ENCODE peak calls at places on chromosome 22, in five cellular contexts. W is fibroblast of lung, A is mammary epithelial cell, O is K562, Z is thoracic aorta. R is an unnamed sample. For H3K27me3, the result is how much of the 10 kb centered on the place peaks cover.

GRCh38 chr22:30185129-30185528 is 61.4 kb downstream of the LIF start:
- DNase-seq in A (no peak), W (no peak), Z (no peak), O (no peak), R (no peak)

GRCh38 chr22:18157714-18158028 is 7.7 kb downstream of the USP18 start:
- DNase-seq in O (no peak), W (no peak), A (no peak), Z (no peak), R (no peak)

GRCh38 chr22:42451499-42452145 is 19.4 kb upstream of the NFAM1 start:
- DNase-seq in W (no peak), A (no peak), O (no peak), Z (no peak), R (no peak)

GRCh38 chr22:36184433-36185035 is 17.1 kb downstream of the APOL4 start:
- DNase-seq in Z (no peak), A (no peak), W (peak), O (no peak), R (no peak)

GRCh38 chr22:37746366-37747089 is 49.7 kb downstream of the TRIOBP start:
- DNase-seq in O (peak), Z (no peak), A (peak), W (no peak), R (no peak)

GRCh38 chr22:36730176-36730858 is 26.8 kb upstream of the CACNG2 start:
- DNase-seq in Z (no peak), A (no peak), O (no peak), W (no peak), R (no peak)

GRCh38 chr22:35380537-35381423 is at the start of gene HMOX1:
- DNase-seq in A (peak), W (peak), O (no peak), Z (peak), R (peak)

GRCh38 chr22:50504245-50505211 is 3.0 kb downstream of the LMF2 start:
- DNase-seq in A (peak), O (no peak), Z (no peak), W (no peak), R (peak)

GRCh38 chr22:41568811-41569210 is 8.0 kb downstream of the CSDC2 start:
- DNase-seq in A (no peak), O (no peak), Z (no peak), W (no peak), R (no peak)

GRCh38 chr22:30872282-30873041 is 96.1 kb downstream of the MORC2 start:
- DNase-seq in Z (no peak), W (no peak), A (no peak), O (peak), R (no peak)

GRCh38 chr22:42180349-42180842 is 49.8 kb upstream of the CYP2D6 start:
- DNase-seq in W (peak), Z (no peak), O (peak), A (no peak), R (peak)

GRCh38 chr22:17952273-17952801 is 72.0 kb downstream of the MICAL3 start:
- DNase-seq in Z (no peak), O (no peak), A (no peak), W (no peak), R (no peak)

GRCh38 chr22:42794551-42795510 is 62.2 kb downstream of the ARFGAP3 start:
- DNase-seq in Z (no peak), O (no peak), W (no peak), A (no peak), R (no peak)

GRCh38 chr22:49014227-49015201 is 813.2 kb downstream of the BRD1 start:
- DNase-seq in O (no peak), W (no peak), A (no peak), Z (no peak), R (no peak)

GRCh38 chr22:42820075-42820763 is 36.9 kb downstream of the ARFGAP3 start:
- DNase-seq in O (peak), A (peak), W (peak), Z (no peak), R (peak)

GRCh38 chr22:42768385-42769035 is 47.8 kb upstream of the A4GALT start:
- DNase-seq in Z (no peak), A (peak), W (no peak), O (peak), R (peak)

GRCh38 chr22:40922484-40923303 is 28.5 kb upstream of the RBX1 start:
- DNase-seq in W (peak), O (peak), A (peak), Z (no peak), R (peak)

GRCh38 chr22:39574779-39575551 is 4.4 kb downstream of the CACNA1I start:
- DNase-seq in Z (no peak), O (peak), A (peak), W (peak), R (peak)

GRCh38 chr22:46612904-46613605 is 7.1 kb upstream of the GRAMD4 start:
- DNase-seq in Z (no peak), W (no peak), A (no peak), O (no peak), R (no peak)

GRCh38 chr22:24230911-24231656 is 13.8 kb downstream of the GGT5 start:
- DNase-seq in Z (no peak), W (no peak), A (no peak), O (peak), R (peak)

GRCh38 chr22:41048791-41049717 is 43.3 kb upstream of the EP300 start:
- DNase-seq in A (peak), W (peak), O (peak), Z (peak), R (peak)

GRCh38 chr22:40324468-40325305 is 21.6 kb upstream of the ADSL start:
- DNase-seq in W (no peak), O (no peak), A (no peak), Z (no peak), R (no peak)

GRCh38 chr22:33908201-33909074 is 11.8 kb downstream of the LARGE1 start:
- DNase-seq in O (no peak), A (no peak), W (no peak), Z (no peak), R (no peak)

GRCh38 chr22:49933236-49933921 is 14.9 kb downstream of the CRELD2 start:
- DNase-seq in Z (no peak), A (no peak), O (no peak), W (no peak), R (peak)

GRCh38 chr22:48594016-48594756 is 1233.5 kb downstream of the BRD1 start:
- DNase-seq in Z (no peak), O (no peak), W (no peak), A (no peak), R (no peak)

GRCh38 chr22:42229455-42230149 is 40.9 kb downstream of the TCF20 start:
- DNase-seq in W (peak), O (no peak), Z (no peak), A (peak), R (no peak)

GRCh38 chr22:39117585-39118191 is 20.6 kb downstream of the APOBEC3H start:
- DNase-seq in O (peak), Z (no peak), W (peak), A (peak), R (peak)

GRCh38 chr22:46008836-46009596 is 32.1 kb upstream of the WNT7B start:
- DNase-seq in Z (no peak), W (no peak), A (no peak), O (no peak), R (no peak)

GRCh38 chr22:38865201-38866023 is 6.6 kb downstream of the CBX6 start:
- DNase-seq in O (no peak), Z (no peak), W (no peak), A (no peak), R (peak)

GRCh38 chr22:44194569-44194968 is 13.8 kb downstream of the PARVG start:
- DNase-seq in Z (no peak), O (no peak), A (no peak), W (no peak), R (no peak)

GRCh38 chr22:44192811-44193536 is 12.2 kb downstream of the PARVG start:
- DNase-seq in Z (no peak), W (no peak), O (no peak), A (no peak), R (no peak)

GRCh38 chr22:44192098-44192810 is 11.5 kb downstream of the PARVG start:
- DNase-seq in Z (no peak), A (peak), W (no peak), O (peak), R (no peak)

GRCh38 chr22:44195189-44195871 is 14.6 kb downstream of the PARVG start:
- DNase-seq in W (no peak), A (no peak), O (no peak), Z (no peak), R (no peak)

DNA sequence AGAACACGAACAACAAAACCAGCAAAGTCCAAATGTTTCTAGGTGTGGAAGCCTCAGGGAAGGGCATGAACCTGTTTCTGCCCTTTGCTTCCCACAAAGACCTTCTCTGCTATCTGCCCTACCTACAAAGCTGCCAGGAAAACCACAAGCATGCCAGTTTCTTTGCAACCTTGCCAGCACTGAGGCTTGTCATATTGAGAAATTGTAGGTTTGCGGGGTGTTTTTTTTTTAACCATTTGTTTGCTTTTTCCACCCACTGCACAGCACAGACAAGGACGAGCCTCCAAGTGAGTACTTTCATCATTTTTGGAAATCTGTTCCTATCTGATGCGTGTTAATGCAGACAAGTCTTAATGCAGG is 12.8 kb downstream of the PARVG start:
- DNase-seq in O (no peak), W (no peak), A (peak), Z (no peak), R (no peak)
- H3K27me3 ChIP-seq in O (under half), W (under half), A (under half), Z (under half), R (under half)

GRCh38 chr22:32643246-32643645 is 158.3 kb upstream of the TIMP3 start:
- DNase-seq in A (no peak), W (no peak), Z (no peak), O (no peak), R (no peak)

GRCh38 chr22:32636884-32637283 is 162.3 kb downstream of the FBXO7 start:
- DNase-seq in Z (no peak), A (peak), O (no peak), W (no peak), R (no peak)

GRCh38 chr22:32632650-32633049 is 158.0 kb downstream of the FBXO7 start:
- DNase-seq in W (no peak), A (no peak), O (no peak), Z (no peak), R (no peak)

GRCh38 chr22:32634424-32634981 is 159.9 kb downstream of the FBXO7 start:
- DNase-seq in W (no peak), Z (no peak), O (no peak), A (no peak), R (no peak)

DNA sequence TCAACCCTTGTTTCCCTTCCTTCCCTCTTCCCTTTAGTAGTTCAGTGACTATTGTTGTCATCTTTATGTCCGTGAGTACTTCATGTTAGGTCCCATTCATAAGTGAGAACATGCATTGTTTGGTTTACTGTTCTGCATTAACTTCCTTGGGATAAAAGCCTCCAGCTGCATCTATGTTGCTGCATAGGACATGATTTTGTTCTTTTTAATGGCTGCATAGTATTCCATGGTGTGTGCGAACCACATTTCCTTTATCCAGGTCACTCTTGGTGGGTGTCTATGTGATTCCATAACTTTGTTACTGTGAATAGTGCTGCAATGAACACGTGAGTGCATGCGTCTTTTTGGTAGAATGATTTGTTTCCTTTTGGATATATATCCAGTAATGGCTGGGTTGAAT is 163.3 kb downstream of the FBXO7 start:
- DNase-seq in Z (no peak), A (no peak), O (no peak), W (no peak), R (no peak)
- H3K27me3 ChIP-seq in Z (under half), A (under half), O (under half), W (under half), R (under half)

GRCh38 chr22:20995329-20996030 is 6.4 kb downstream of the THAP7 start:
- DNase-seq in W (no peak), Z (no peak), A (no peak), O (no peak), R (no peak)
- H3K27me3 ChIP-seq in W (under half), Z (under half), A (under half), O (under half), R (under half)

GRCh38 chr22:28984482-28985158 is 77.0 kb downstream of the C22orf31 start:
- DNase-seq in O (no peak), Z (no peak), W (no peak), A (no peak), R (no peak)

GRCh38 chr22:28985581-28986290 is 75.9 kb downstream of the C22orf31 start:
- DNase-seq in Z (no peak), O (no peak), A (no peak), W (peak), R (no peak)

GRCh38 chr22:28981818-28982499 is 79.7 kb downstream of the C22orf31 start:
- DNase-seq in O (no peak), A (no peak), W (no peak), Z (no peak), R (no peak)

GRCh38 chr22:28983190-28983589 is 78.4 kb downstream of the C22orf31 start:
- DNase-seq in A (peak), Z (no peak), O (no peak), W (no peak), R (no peak)

GRCh38 chr22:28983788-28984441 is 77.7 kb downstream of the C22orf31 start:
- DNase-seq in O (no peak), Z (no peak), A (peak), W (no peak), R (no peak)
- H3K27me3 ChIP-seq in O (under half), Z (under half), A (under half), W (under half), R (under half)

DNA sequence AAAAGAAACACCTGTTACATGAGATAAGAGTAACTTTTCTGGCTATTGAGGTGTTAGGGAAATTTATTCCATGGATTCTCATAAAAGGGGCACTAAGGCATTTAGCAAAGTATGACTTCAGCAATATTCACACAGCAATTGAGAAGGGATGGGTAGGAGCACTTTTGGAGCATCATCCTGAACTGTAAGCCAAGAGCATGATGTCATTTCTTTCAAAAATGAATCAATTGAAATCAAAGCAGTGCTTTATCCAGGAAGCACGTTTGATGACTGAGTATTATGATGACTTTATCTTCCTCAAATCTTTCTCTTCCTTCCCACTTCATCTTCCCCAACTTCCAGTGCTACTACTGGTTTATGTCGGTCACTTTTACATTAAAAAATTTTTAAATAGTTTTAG is 140.4 kb downstream of the MYO18B start:
- DNase-seq in Z (no peak), W (no peak), O (no peak), A (no peak), R (no peak)
- H3K27me3 ChIP-seq in Z (under half), W (under half), O (under half), A (under half), R (under half)

GRCh38 chr22:22786301-22787115 is 101.1 kb upstream of the IGLL5 start:
- DNase-seq in Z (no peak), O (no peak), A (no peak), W (no peak), R (peak)

GRCh38 chr22:22788460-22789037 is 99.1 kb upstream of the IGLL5 start:
- DNase-seq in Z (no peak), W (no peak), A (no peak), O (no peak), R (no peak)

GRCh38 chr22:22785316-22786065 is 102.1 kb upstream of the IGLL5 start:
- DNase-seq in W (no peak), A (no peak), Z (no peak), O (no peak), R (no peak)

GRCh38 chr22:22787805-22788459 is 99.7 kb upstream of the IGLL5 start:
- DNase-seq in O (peak), W (peak), Z (no peak), A (peak), R (peak)

GRCh38 chr22:22787151-22787550 is 100.5 kb upstream of the IGLL5 start:
- DNase-seq in Z (no peak), A (no peak), W (no peak), O (no peak), R (no peak)
- H3K27me3 ChIP-seq in Z (under half), A (under half), W (under half), O (under half), R (under half)

GRCh38 chr22:27459955-27460354 is 341.6 kb downstream of the MN1 start:
- DNase-seq in O (no peak), A (no peak), Z (no peak), W (no peak), R (no peak)

GRCh38 chr22:27463121-27463520 is 338.4 kb downstream of the MN1 start:
- DNase-seq in A (no peak), O (no peak), W (no peak), Z (no peak), R (no peak)

GRCh38 chr22:27462190-27462589 is 339.4 kb downstream of the MN1 start:
- DNase-seq in A (no peak), W (no peak), O (no peak), Z (no peak), R (peak)

GRCh38 chr22:27460596-27461347 is 340.8 kb downstream of the MN1 start:
- DNase-seq in O (no peak), W (peak), Z (peak), A (no peak), R (no peak)

GRCh38 chr22:27461470-27461869 is 340.1 kb downstream of the MN1 start:
- DNase-seq in A (peak), O (no peak), Z (peak), W (peak), R (no peak)
- H3K27me3 ChIP-seq in A (under half), O (under half), Z (under half), W (under half), R (under half)

GRCh38 chr22:19764050-19764593 is 3.5 kb downstream of the TBX1 start:
- DNase-seq in A (no peak), Z (no peak), O (no peak), W (no peak), R (no peak)

GRCh38 chr22:19762315-19763140 is 1.9 kb downstream of the TBX1 start:
- DNase-seq in W (no peak), O (no peak), Z (no peak), A (no peak), R (no peak)

GRCh38 chr22:19761500-19762314 is 1.1 kb downstream of the TBX1 start:
- DNase-seq in W (no peak), A (no peak), O (no peak), Z (no peak), R (no peak)

GRCh38 chr22:19764636-19765476 is 4.3 kb downstream of the TBX1 start:
- DNase-seq in Z (no peak), W (no peak), A (no peak), O (no peak), R (no peak)

DNA sequence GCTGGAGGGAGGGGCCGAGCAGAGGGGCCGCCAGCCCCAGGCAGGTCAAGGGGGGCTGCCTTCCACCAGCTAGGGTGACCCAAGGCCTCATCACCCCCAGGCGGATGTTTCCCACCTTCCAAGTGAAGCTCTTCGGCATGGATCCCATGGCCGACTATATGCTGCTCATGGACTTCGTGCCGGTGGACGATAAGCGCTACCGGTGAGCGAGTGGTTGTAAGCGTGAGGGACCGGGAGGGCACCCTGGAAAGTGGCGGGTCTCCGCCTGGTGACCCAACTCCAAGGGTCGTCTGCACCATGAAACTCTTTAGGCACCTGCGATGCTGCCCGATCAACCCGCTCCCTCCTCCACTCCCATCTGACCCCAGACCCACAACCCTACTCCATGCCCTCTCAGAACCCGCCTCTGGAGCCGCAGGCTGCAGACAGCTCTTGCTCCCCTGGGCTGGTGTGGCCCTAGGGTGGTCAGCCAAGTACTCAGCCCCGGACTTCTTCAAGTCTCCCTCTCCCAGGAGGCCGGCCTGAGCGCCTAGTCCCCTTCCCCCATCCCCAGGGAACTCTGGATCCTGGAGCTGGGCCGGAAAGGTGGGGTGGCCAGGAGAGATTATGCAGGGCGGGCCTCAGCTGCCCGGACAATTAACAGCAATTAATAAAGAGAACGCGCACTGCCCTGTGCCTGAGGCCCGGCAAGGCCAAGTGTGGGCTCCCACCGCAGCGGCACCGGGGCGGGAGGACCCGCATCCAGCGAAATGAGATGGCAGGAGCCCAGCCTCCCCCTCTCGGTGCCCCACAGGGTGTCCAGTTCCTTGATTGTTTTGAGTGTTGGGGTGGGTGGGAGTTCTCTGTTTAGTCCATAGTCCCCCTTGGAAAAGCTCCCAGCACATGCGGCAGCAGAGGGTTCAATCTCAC is 2.8 kb downstream of the TBX1 start:
- DNase-seq in Z (no peak), W (no peak), O (no peak), A (no peak), R (no peak)
- H3K27me3 ChIP-seq in Z (under half), W (half or more), O (under half), A (under half), R (half or more)

GRCh38 chr22:22003233-22003632 is 20.6 kb upstream of the TOP3B start:
- DNase-seq in A (no peak), W (no peak), O (no peak), Z (no peak), R (no peak)
- H3K27me3 ChIP-seq in A (under half), W (under half), O (under half), Z (under half), R (under half)

R was measured in hepatocyte.